ENCODE peak calls at places on chromosomes 7 and 10, in seven cellular contexts. E, L, S, C, H, V and U are unnamed samples.

GRCh38 chr7:13946181-13946580 is 43.3 kb downstream of the ETV1 start:
- DNase-seq in E (no peak), L (no peak), V (no peak), S (peak), C (peak), H (no peak), U (no peak)

GRCh38 chr10:106023329-106023728 is 1141.2 kb downstream of the SORCS1 start:
- DNase-seq in L (no peak), S (no peak), E (no peak), C (no peak), V (no peak), H (no peak), U (no peak)

GRCh38 chr10:84194424-84195043 is at the start of gene CDHR1:
- DNase-seq in E (no peak), L (peak), S (no peak), V (no peak), C (no peak), H (no peak), U (peak)

GRCh38 chr10:114393886-114394285 is 10.4 kb downstream of the AFAP1L2 start:
- DNase-seq in C (no peak), V (no peak), S (no peak), L (no peak), E (no peak), H (no peak), U (no peak)

GRCh38 chr10:77877461-77878344 is 48.9 kb downstream of the DLG5 start:
- DNase-seq in H (no peak), C (peak), V (no peak), L (no peak), E (no peak), S (no peak), U (peak)

GRCh38 chr10:122485670-122486069 is 24.3 kb downstream of the HTRA1 start:
- DNase-seq in C (peak), S (no peak), V (no peak), L (no peak), H (no peak), E (no peak), U (no peak)

GRCh38 chr7:41702635-41703371 is at the start of gene INHBA:
- DNase-seq in C (peak), H (no peak), L (no peak), V (no peak), S (peak), E (no peak), U (no peak)

GRCh38 chr7:84187813-84188212 is 6.8 kb downstream of the SEMA3A start:
- DNase-seq in S (no peak), C (peak), V (no peak), H (no peak), L (no peak), E (no peak), U (no peak)

GRCh38 chr7:23981314-23981713 is 271.3 kb downstream of the STK31 start:
- DNase-seq in L (no peak), H (no peak), S (no peak), E (no peak), C (no peak), V (no peak), U (no peak)

GRCh38 chr10:106863549-106863948 is 301.0 kb downstream of the SORCS1 start:
- DNase-seq in L (no peak), V (no peak), C (no peak), H (no peak), E (no peak), S (no peak), U (peak)

DNA sequence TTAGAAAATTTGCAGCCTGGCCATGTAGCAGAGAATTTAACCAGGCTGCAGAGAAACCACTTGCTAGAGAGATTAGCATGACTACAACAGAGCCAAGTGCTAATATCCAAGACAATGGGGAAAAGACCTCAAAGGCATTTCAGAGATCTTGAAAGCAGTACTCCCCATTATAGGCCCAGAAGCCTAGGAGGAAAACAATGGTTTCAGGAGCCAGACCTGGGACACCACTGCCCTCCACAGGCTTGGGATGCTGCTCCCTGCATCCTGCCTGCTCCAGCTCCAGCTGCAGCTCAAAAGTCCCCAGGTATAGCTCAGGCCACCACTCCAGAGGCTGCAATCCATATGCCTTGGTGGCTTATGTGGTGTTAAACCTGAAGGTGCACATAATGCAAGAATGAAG is 101.5 kb upstream of the TMEM72 start:
- DNase-seq in E (no peak), C (peak), L (no peak), H (no peak), V (no peak), S (no peak), U (no peak)
- TF ChIP-seq CTCF in E (no peak), C (peak), L (no peak), H (no peak), V (no peak), S (peak), U (no peak)

DNA sequence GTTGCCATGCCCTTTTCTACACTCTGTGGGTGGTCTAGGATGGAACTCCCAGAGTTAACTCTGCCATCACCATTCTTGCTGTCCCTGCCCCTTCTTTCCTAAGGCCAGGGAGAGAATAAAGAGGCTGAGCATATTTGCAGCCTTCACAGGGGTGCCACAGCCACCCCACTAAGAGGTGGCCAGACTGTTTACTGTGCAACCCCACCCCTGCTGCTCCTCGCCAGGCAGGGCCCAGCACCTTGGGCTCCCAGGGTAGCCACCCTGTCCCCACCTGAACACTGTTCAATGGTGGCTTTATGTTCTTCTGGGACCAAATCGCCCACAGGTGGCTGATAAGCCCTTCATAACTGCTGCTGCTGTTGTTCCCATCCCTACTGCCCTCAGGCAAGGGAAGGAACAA is 198.9 kb downstream of the SNX13 start:
- DNase-seq in E (no peak), L (no peak), C (no peak), H (no peak), S (no peak), V (no peak), U (no peak)
- H3K4me3 ChIP-seq in E (no peak), L (no peak), C (no peak), H (no peak), S (no peak), V (no peak), U (no peak)

GRCh38 chr10:99845837-99846382 is 63.5 kb downstream of the ABCC2 start:
- DNase-seq in C (peak), V (peak), S (peak), L (no peak), H (peak), E (peak), U (peak)
- TF ChIP-seq CTCF in C (peak), V (peak), S (peak), L (peak), H (peak), E (peak), U (peak)

DNA sequence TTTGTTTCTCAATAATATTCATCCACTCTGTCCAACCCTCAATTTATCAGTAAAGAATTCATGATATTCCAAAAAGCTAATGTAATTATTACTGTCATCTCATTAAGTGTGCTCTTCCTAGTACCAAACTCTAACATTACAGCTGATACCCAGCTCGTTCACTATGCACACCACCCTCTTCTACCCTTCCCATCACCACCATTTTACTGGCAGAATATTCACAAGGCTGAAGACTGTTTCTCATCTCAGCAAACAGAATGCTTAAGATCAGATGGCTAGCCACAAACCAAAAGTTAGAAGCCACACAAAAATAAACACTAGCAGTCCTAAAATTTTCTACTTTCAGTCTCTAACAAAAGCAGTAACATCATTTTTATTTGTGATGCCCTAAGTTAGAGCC is 121.5 kb downstream of the SRPK2 start:
- DNase-seq in V (no peak), H (no peak), S (no peak), E (no peak), L (no peak), C (no peak), U (no peak)
- H3K4me3 ChIP-seq in V (peak), H (peak), S (no peak), E (peak), L (no peak), C (peak), U (no peak)

GRCh38 chr7:37431413-37431812 is 17.3 kb downstream of the ELMO1 start:
- DNase-seq in L (no peak), E (no peak), S (no peak), V (no peak), C (no peak), H (no peak), U (no peak)

GRCh38 chr7:37430644-37431043 is 18.0 kb downstream of the ELMO1 start:
- DNase-seq in E (no peak), H (no peak), S (no peak), V (no peak), C (no peak), L (no peak), U (no peak)

GRCh38 chr7:37435156-37435555 is 13.5 kb downstream of the ELMO1 start:
- DNase-seq in H (no peak), S (no peak), C (no peak), E (no peak), L (no peak), V (no peak), U (no peak)

GRCh38 chr7:37432240-37432917 is 16.3 kb downstream of the ELMO1 start:
- DNase-seq in L (no peak), V (no peak), C (no peak), E (no peak), H (no peak), S (no peak), U (no peak)

GRCh38 chr7:37433166-37433565 is 15.5 kb downstream of the ELMO1 start:
- DNase-seq in V (no peak), E (no peak), S (no peak), H (no peak), C (no peak), L (no peak), U (no peak)
- TF ChIP-seq CTCF in V (no peak), E (no peak), S (no peak), H (no peak), C (no peak), L (no peak), U (peak)

DNA sequence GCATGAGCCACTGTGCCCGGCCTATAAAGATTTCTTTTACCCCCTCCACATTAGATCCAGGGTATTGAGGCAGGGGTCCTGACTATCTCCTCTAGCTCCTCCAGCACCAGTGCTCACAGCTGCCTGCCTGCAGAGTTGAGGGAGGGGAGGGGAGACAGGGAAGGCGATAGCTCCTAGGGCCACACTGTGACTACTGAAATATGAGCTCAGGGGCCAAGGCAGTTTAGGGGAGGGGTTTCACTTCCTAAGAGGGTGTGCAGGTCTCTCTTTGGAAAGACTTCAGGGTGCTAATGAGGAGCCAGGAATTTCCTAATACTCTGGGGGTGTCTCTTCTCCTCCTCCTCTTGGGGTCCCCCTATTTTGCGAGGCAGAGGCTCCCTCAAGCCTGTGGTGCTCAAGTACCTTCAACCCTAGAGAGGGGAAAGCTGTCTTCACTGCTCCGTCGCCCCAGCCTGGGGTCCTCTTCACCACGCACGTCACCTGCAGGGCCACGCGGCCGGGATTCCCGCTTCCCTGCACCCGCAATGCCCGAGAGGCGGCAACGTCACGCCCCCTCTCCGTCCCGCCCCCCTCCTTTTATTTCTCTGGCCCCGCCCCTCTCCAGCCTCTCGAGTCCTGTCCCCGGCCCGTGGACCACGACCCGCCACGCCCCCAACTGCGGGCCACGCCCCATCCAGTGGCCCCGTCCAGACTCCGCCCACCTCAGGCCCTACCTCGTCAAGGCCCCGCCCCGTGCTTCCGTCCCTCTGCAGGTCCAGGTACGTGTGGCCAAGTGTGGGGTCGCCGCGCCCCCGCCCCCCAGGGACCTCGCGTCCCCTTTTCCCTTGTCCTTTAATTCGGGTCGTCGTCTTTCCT is 69.5 kb upstream of the BAIAP2L1 start:
- DNase-seq in V (peak), H (no peak), E (no peak), S (no peak), L (peak), C (no peak), U (no peak)
- H3K4me3 ChIP-seq in V (peak), H (peak), E (peak), S (no peak), L (no peak), C (no peak), U (no peak)